ENCODE peak calls at places on chromosomes 12 and 14, in seven cellular contexts. N is tibial nerve, L is sigmoid colon, S is prostate gland, Q is ovary, Y is stomach, G is gastrocnemius medialis. R is an unnamed sample.

GRCh38 chr14:56207626-56208297 is 89.6 kb downstream of the PELI2 start:
- DNase-seq in Q (no peak), Y (no peak), G (no peak), N (no peak), S (no peak), L (no peak), R (no peak)

GRCh38 chr12:52285851-52286530 is 5.3 kb downstream of the KRT81 start:
- DNase-seq in G (no peak), S (no peak), L (no peak), N (no peak), Q (no peak), Y (peak; percentile 24), R (no peak)

GRCh38 chr12:127075981-127076380 is 1191.0 kb upstream of the TMEM132C start:
- DNase-seq in Q (no peak), S (no peak), L (no peak), Y (no peak), G (no peak), N (no peak), R (no peak)

GRCh38 chr14:81681466-81681865 is 147.8 kb upstream of the SEL1L start:
- DNase-seq in Y (no peak), N (no peak), Q (no peak), G (no peak), L (no peak), S (no peak), R (no peak)

GRCh38 chr12:39763894-39764176 is 144.2 kb upstream of the ABCD2 start:
- DNase-seq in L (no peak), Y (no peak), G (no peak), N (no peak), Q (no peak), S (no peak), R (no peak)

GRCh38 chr12:116172224-116172849 is 105.2 kb downstream of the MED13L start:
- DNase-seq in S (no peak), N (no peak), Y (no peak), Q (no peak), G (no peak), L (no peak), R (no peak)

GRCh38 chr12:75660107-75660530 is 148.7 kb upstream of the KRR1 start:
- DNase-seq in G (no peak), Y (no peak), Q (no peak), S (no peak), N (no peak), L (no peak), R (no peak)

GRCh38 chr14:105163040-105163742 is 5.4 kb downstream of the JAG2 start:
- DNase-seq in Q (no peak), S (no peak), Y (no peak), N (no peak), G (no peak), L (no peak), R (no peak)

GRCh38 chr12:63151061-63151897 is at the start of gene AVPR1A:
- DNase-seq in Q (no peak), G (peak; percentile 5), Y (no peak), S (no peak), L (no peak), N (no peak), R (no peak)
- TF ChIP-seq POLR2A in Q (no peak), G (peak; percentile 35), Y (no peak), S (no peak), L (no peak), N (no peak), R (no peak)

DNA sequence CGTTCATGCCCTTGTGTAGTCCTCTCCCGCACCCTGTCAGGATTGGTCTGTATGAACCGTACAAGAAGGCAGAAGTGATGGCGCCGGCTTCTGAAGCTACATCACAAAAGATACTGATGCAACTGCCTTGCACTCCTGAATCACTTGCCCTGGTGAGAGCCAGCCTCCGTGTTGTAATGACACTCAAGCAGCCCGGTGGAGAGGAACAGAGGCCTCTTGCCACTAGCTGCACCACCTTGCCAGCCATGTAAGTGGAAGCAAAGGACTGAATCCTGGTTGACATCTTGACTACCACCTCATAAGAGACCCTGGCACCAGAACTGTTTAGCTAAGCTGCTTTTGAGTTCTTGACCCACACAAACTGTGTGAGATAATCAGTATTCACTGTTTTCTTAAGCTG is 266.0 kb downstream of the ERC1 start:
- DNase-seq in G (no peak), Y (no peak), S (no peak), N (no peak), L (no peak), Q (no peak), R (no peak)
- H3K9me3 ChIP-seq in G (no peaks in the 10 kb centered on the region), Y (no peaks in the 10 kb centered on the region), S (no peaks in the 10 kb centered on the region), N (no peaks in the 10 kb centered on the region), L (no peaks in the 10 kb centered on the region), Q (no peaks in the 10 kb centered on the region), R (no peaks in the 10 kb centered on the region)

GRCh38 chr12:123265851-123266678 is 5.6 kb downstream of the CDK2AP1 start:
- DNase-seq in N (no peak), L (no peak), Q (peak; percentile 38), S (no peak), G (no peak), Y (no peak), R (no peak)

GRCh38 chr12:123267335-123267920 is 4.2 kb downstream of the CDK2AP1 start:
- DNase-seq in Q (peak; percentile 25), N (no peak), S (no peak), Y (no peak), L (no peak), G (no peak), R (no peak)

GRCh38 chr12:123263196-123263817 is 8.3 kb downstream of the CDK2AP1 start:
- DNase-seq in Y (no peak), G (no peak), L (no peak), N (no peak), S (no peak), Q (peak; percentile 31), R (no peak)

GRCh38 chr12:123266679-123267277 is 4.9 kb downstream of the CDK2AP1 start:
- DNase-seq in S (no peak), G (no peak), N (no peak), L (no peak), Q (peak; percentile 31), Y (no peak), R (no peak)

GRCh38 chr12:123264642-123265041 is 7.0 kb downstream of the CDK2AP1 start:
- DNase-seq in L (no peak), N (no peak), G (no peak), S (no peak), Q (peak; percentile 34), Y (no peak), R (no peak)
- TF ChIP-seq CTCF in L (no peak), N (no peak), G (no peak), S (no peak), Q (no peak), Y (no peak), R (no peak)

GRCh38 chr12:121399391-121400331 is at the start of gene RNF34:
- DNase-seq in Q (peak; percentile 99), G (peak; percentile 99), L (peak; percentile 99), Y (peak; percentile 99), S (peak; percentile 98), N (peak; percentile 97), R (peak; percentile 92)

GRCh38 chr12:121404734-121405133 is 4.8 kb downstream of the RNF34 start:
- DNase-seq in G (peak; percentile 29), S (no peak), Q (no peak), N (no peak), L (no peak), Y (peak; percentile 48), R (no peak)

GRCh38 chr12:121397521-121397920 is 2.4 kb upstream of the RNF34 start:
- DNase-seq in Q (no peak), S (no peak), G (no peak), L (no peak), Y (no peak), N (no peak), R (no peak)

GRCh38 chr12:121403721-121404120 is 3.8 kb downstream of the RNF34 start:
- DNase-seq in G (no peak), N (no peak), Y (no peak), Q (no peak), S (no peak), L (no peak), R (no peak)

DNA sequence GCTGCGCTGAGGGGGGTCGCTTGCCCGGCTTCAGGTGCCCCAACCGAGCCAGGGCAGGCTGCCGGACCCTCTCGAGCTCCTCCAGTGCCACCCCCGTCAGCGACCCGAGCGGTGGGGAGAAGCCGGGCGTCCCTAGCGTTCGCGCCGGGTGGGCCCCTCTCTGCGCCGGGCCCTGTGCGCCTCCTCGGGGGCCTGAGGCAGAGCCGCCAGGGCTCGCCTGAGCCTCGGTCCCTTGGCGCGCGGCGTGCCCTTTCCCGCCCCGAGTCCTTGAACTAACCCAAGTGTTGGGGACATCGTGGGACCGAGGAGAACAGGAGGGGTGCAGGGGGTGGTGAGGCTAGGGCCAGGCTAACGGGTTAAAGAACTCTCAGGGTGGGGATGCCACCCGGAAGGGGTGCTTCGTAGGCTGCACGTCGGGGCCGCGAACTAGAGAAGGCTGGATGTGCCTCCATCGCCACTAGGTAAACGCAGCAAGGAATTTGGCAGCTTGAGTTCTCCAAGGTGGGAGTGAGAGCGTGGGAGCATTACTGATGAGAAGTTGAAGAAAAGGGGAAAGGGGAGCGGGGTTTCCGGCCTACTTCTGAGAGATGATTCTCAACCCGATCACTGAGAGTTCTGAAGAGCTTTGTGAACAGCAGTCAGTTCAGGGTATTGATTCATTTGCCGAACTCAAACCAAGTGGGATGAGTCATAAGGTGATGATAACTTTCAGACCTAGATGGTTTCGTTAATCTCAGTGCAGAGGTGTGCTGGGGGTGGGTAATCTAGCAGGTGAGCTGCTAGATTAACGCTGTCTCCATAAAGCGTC is 618 bp downstream of the RNF34 start:
- DNase-seq in N (no peak), S (peak; percentile 16), L (peak; percentile 73), Y (peak; percentile 44), Q (no peak), G (peak; percentile 19), R (no peak)
- TF ChIP-seq POLR2A in N (no peak), S (no peak), L (no peak), Y (no peak), Q (no peak), G (no peak), R (no peak)

DNA sequence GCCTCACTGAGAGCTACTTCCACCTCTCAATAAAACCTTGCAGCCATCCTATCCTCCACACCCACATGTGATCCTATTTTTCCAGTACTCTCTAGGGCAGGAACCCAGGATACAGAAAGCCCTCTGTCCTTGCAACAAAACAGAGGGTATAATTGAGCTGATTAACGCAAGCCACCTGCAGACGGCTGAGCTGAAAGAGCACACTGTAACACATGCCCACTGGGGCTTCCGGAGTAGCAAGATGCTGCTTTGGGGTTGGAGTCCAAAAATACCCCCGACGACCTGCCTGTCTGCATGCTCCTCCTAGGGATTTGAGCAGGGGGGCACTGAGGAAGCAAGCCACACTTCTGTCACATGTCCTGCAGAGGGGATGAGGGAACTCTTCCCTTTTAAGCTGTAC is 401.1 kb upstream of the FOXG1 start:
- DNase-seq in S (no peak), G (no peak), Q (no peak), N (no peak), L (no peak), Y (no peak), R (no peak)
- H3K9me3 ChIP-seq in S (no peaks in the 10 kb centered on the region), G (no peaks in the 10 kb centered on the region), Q (no peaks in the 10 kb centered on the region), N (no peaks in the 10 kb centered on the region), L (peaks cover 4% of the 10 kb centered on the region), Y (no peaks in the 10 kb centered on the region), R (peaks cover 15% of the 10 kb centered on the region)

GRCh38 chr12:14979468-14979867 is 6.6 kb downstream of the PDE6H start:
- DNase-seq in N (no peak), Y (no peak), G (no peak), Q (no peak), S (no peak), L (no peak), R (no peak)
- TF ChIP-seq CTCF in N (no peak), Y (no peak), G (no peak), Q (no peak), S (no peak), L (no peak), R (no peak)

R was measured in esophagus squamous epithelium.